ENCODE peak calls at places on chromosomes 2 and 18, in six cellular contexts. O, H, X, Y, Z and D are unnamed samples.

GRCh38 chr18:55318864-55319516 is 269.0 kb downstream of the TCF4 start:
- DNase-seq in Y (peak; percentile 76), H (peak; percentile 87), Z (no peak), O (no peak), X (no peak), D (peak; percentile 36)

GRCh38 chr2:153940511-153940910 is 68.8 kb downstream of the GALNT13 start:
- DNase-seq in O (no peak), Y (peak; percentile 13), H (peak; percentile 4), Z (no peak), X (no peak), D (no peak)

GRCh38 chr18:79405781-79406575 is 10.2 kb downstream of the NFATC1 start:
- DNase-seq in Z (peak; percentile 85), H (no peak), Y (no peak), X (peak; percentile 59), O (no peak), D (no peak)

GRCh38 chr2:203758841-203759691 is 52.6 kb downstream of the CD28 start:
- DNase-seq in X (peak; percentile 34), H (peak; percentile 51), O (no peak), Y (peak; percentile 91), Z (no peak), D (peak; percentile 47)

GRCh38 chr2:238743243-238744068 is 104.4 kb upstream of the TWIST2 start:
- DNase-seq in Z (no peak), X (no peak), H (no peak), O (no peak), Y (no peak), D (no peak)

GRCh38 chr2:10278029-10278762 is 24.5 kb upstream of the HPCAL1 start:
- DNase-seq in Z (peak; percentile 89), Y (peak; percentile 75), X (no peak), O (no peak), H (peak; percentile 58), D (peak; percentile 60)

GRCh38 chr18:8548186-8548585 is 61.1 kb upstream of the RAB12 start:
- DNase-seq in X (no peak), H (peak; percentile 94), Y (peak; percentile 45), O (no peak), Z (no peak), D (peak; percentile 1)

GRCh38 chr2:168192839-168193616 is 54.4 kb downstream of the STK39 start:
- DNase-seq in H (peak; percentile 36), X (no peak), Y (no peak), O (no peak), Z (no peak), D (no peak)

GRCh38 chr2:97718942-97719341 is 5.6 kb downstream of the ZAP70 start:
- DNase-seq in O (no peak), Y (no peak), H (no peak), X (no peak), Z (peak; percentile 25), D (no peak)

GRCh38 chr2:7621018-7621814 is 704.0 kb downstream of the RNF144A start:
- DNase-seq in Y (no peak), Z (no peak), O (no peak), H (no peak), X (no peak), D (no peak)

GRCh38 chr18:5238371-5238758 is 41.3 kb upstream of the AKAIN1 start:
- DNase-seq in O (no peak), Z (peak; percentile 78), X (peak; percentile 72), Y (no peak), H (peak; percentile 41), D (no peak)

GRCh38 chr2:206611736-206612135 is 30.6 kb upstream of the FAM237A start:
- DNase-seq in Y (no peak), H (no peak), X (no peak), O (no peak), Z (no peak), D (no peak)

GRCh38 chr2:231720292-231720691 is 12.0 kb downstream of the PTMA start:
- DNase-seq in H (no peak), X (no peak), Y (no peak), Z (no peak), O (no peak), D (no peak)

GRCh38 chr2:203164311-203164935 is 74.4 kb upstream of the CYP20A1 start:
- DNase-seq in X (no peak), O (no peak), H (no peak), Z (no peak), Y (no peak), D (no peak)

GRCh38 chr2:202042444-202042843 is 8.8 kb downstream of the FZD7 start:
- DNase-seq in X (no peak), Y (no peak), H (no peak), O (no peak), Z (no peak), D (no peak)

GRCh38 chr2:100976061-100976460 is 26.0 kb upstream of the RPL31 start:
- DNase-seq in H (no peak), Z (peak; percentile 11), X (no peak), Y (no peak), O (no peak), D (no peak)

GRCh38 chr2:172639823-172640222 is 83.9 kb downstream of the PDK1 start:
- DNase-seq in O (no peak), H (peak; percentile 95), X (no peak), Y (peak; percentile 87), Z (no peak), D (peak; percentile 85)

GRCh38 chr2:173048901-173049661 is 26.6 kb upstream of the MAP3K20 start:
- DNase-seq in O (no peak), Y (peak; percentile 98), X (peak; percentile 63), Z (no peak), H (peak; percentile 99), D (peak; percentile 98)

GRCh38 chr2:231306791-231307440 is 88.6 kb upstream of the B3GNT7 start:
- DNase-seq in H (no peak), Y (no peak), Z (peak; percentile 73), O (no peak), X (no peak), D (no peak)

GRCh38 chr2:222907048-222907447 is 46.2 kb downstream of the ACSL3 start:
- DNase-seq in H (no peak), Y (no peak), Z (no peak), X (no peak), O (no peak), D (no peak)

GRCh38 chr2:111912547-111912946 is 14.1 kb downstream of the MERTK start:
- DNase-seq in O (no peak), Z (no peak), H (no peak), X (no peak), Y (no peak), D (no peak)

GRCh38 chr2:28454016-28454930 is 41.6 kb upstream of the PLB1 start:
- DNase-seq in X (no peak), Y (peak; percentile 28), H (no peak), Z (no peak), O (no peak), D (no peak)

GRCh38 chr2:25529034-25529433 is 144.3 kb downstream of the DTNB start:
- DNase-seq in Y (no peak), X (no peak), Z (no peak), O (no peak), H (no peak), D (no peak)

GRCh38 chr2:205657579-205657978 is 24.7 kb upstream of the NRP2 start:
- DNase-seq in Z (no peak), O (no peak), Y (peak; percentile 80), X (no peak), H (peak; percentile 36), D (peak; percentile 91)

GRCh38 chr2:202286595-202286994 is 21.0 kb downstream of the NOP58 start:
- DNase-seq in Z (no peak), H (no peak), O (no peak), Y (no peak), X (no peak), D (no peak)

GRCh38 chr2:169619946-169620345 is 35.8 kb downstream of the PPIG start:
- DNase-seq in O (no peak), H (peak; percentile 2), Z (no peak), Y (no peak), X (no peak), D (no peak)

GRCh38 chr18:23357992-23358594 is 95.0 kb upstream of the RIOK3 start:
- DNase-seq in X (peak; percentile 75), H (peak; percentile 54), Z (no peak), O (no peak), Y (no peak), D (no peak)
- H3K4me3 ChIP-seq in X (peak overlapping the region; percentile 0), H (no peak overlapping the region), Z (peak overlapping the region; percentile 15), O (no peak overlapping the region), Y (no peak overlapping the region), D (no peak overlapping the region)

DNA sequence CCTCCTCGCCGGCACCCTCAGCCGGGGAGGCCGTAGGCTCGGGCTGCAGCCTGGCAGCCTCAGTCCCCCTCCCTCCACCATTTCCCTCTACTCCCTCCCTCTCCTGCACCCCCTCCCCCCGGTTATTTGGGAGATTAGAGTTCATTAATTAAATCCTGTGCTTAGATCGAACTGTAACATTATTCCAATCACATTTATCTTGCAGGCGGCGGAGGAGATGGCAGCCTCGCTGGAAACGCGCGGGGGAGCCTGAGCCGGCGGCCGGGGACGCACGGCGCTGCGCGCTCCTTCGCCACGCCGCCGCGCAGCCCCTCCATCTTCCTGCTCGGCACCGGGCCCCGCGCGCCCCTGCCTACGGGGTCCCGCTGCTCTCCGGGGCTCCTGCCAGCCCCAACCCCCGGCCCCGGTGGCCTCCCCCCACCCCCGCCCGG is at the start of gene ST8SIA3:
- DNase-seq in O (no peak), H (no peak), Z (no peak), Y (no peak), X (no peak), D (no peak)
- H3K4me3 ChIP-seq in O (peak within 1 kb of the TSS; percentile 42), H (no peak within 1 kb of the TSS), Z (no peak within 1 kb of the TSS), Y (no peak within 1 kb of the TSS), X (no peak within 1 kb of the TSS), D (no peak within 1 kb of the TSS)

DNA sequence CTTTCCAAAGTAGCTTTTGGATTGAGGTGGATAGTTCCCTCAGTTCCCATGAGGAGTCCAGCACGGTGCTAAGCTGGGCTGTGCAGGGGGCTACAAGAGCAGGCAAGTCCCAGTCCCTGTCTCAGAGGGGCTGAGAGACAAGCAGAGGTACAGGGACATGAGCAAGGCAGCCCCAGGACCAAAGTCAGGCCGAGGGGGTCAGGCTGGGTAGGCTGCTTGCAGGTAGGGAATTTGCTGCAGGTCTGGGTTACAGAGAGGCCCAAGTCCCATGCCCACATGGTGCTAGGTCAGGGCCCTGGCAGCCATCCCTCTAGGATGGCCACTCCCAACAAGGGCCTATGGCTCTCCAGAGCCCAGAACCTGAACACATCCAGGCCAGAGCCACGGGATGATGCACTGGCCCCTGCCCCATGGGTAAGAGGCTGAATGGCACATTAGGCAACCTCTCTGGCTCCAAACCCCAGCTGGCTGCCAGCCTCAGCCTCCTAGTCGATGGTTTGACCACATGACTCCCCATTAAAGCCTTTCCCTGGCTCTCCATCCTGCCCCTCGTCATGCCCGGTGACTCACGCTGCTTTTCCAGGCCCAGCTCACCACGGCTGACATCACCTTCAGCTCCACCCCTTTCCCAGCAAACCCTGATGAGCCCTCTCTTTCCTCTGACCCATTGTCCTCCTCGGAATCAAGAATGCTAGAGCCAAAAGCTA is 83.7 kb downstream of the SDC1 start:
- DNase-seq in X (peak; percentile 62), H (peak; percentile 78), O (no peak), Z (peak; percentile 89), Y (peak; percentile 96), D (peak; percentile 96)
- H3K4me3 ChIP-seq in X (no peak overlapping the region), H (no peak overlapping the region), O (no peak overlapping the region), Z (no peak overlapping the region), Y (no peak overlapping the region), D (no peak overlapping the region)

DNA sequence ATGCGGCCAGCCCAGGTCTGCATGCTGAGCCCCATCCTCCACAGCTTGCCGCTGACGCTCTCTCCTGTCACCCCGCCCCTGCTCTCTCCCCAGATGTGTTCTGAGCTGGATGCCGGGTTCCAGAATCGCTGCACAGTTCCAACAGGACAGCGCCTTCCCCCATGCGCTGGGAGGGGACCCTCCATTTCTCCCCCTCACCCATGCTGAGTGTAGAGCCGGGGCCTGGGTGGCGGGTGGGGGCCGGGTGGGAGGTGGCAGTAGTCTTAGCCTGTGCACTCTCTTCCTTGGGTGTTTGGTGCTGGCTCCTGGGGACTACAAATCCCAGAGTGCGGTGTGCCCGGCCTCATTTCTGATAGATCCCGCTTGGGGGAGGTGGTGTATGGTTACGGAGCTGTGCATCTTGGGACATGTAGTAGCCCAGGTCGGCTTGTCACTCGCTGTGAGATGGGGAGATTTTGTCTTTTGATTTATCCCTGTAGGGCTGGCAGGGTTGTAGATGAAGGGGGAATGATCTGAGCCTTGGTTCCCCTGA is 6.8 kb downstream of the DNAJB2 start:
- DNase-seq in Y (no peak), Z (peak; percentile 40), H (peak; percentile 83), O (no peak), X (no peak), D (peak; percentile 63)
- H3K4me3 ChIP-seq in Y (no peak overlapping the region), Z (no peak overlapping the region), H (no peak overlapping the region), O (no peak overlapping the region), X (no peak overlapping the region), D (peak overlapping the region; percentile 13)